ENCODE peak calls at places on chromosomes 12 and 14, in five cellular contexts. V, B, S, T and U are unnamed samples.

GRCh38 chr12:80189241-80189640 is 89.9 kb downstream of the OTOGL start:
- DNase-seq in B (no peak), V (no peak), T (no peak), S (no peak), U (no peak)

GRCh38 chr12:24709201-24709600 is 239.7 kb downstream of the BCAT1 start:
- DNase-seq in S (no peak), V (no peak), T (no peak), B (no peak), U (no peak)

GRCh38 chr14:36520601-36521525 is 831 bp upstream of the NKX2-1 start:
- DNase-seq in V (no peak), S (peak; percentile 30), B (no peak), T (no peak), U (peak; percentile 76)

GRCh38 chr12:25718081-25718731 is 165.1 kb upstream of the LMNTD1 start:
- DNase-seq in T (no peak), B (no peak), V (no peak), S (no peak), U (no peak)

GRCh38 chr14:89669209-89669608 is 252.2 kb upstream of the FOXN3 start:
- DNase-seq in B (no peak), T (peak; percentile 74), V (peak; percentile 21), S (no peak), U (no peak)

GRCh38 chr12:94220804-94221203 is 72.4 kb downstream of the PLXNC1 start:
- DNase-seq in S (no peak), V (no peak), B (no peak), T (no peak), U (no peak)

GRCh38 chr12:117466677-117467362 is 105.4 kb upstream of the NOS1 start:
- DNase-seq in V (no peak), T (no peak), S (no peak), B (no peak), U (no peak)

GRCh38 chr12:14988035-14988434 is 15.2 kb downstream of the PDE6H start:
- DNase-seq in S (no peak), B (no peak), T (no peak), V (no peak), U (no peak)

GRCh38 chr12:7758346-7758745 is 6.7 kb upstream of the NANOGNB start:
- DNase-seq in B (no peak), S (no peak), T (no peak), V (no peak), U (no peak)

GRCh38 chr14:67514650-67515385 is 18.3 kb upstream of the PLEKHH1 start:
- DNase-seq in B (peak; percentile 20), V (peak; percentile 36), S (peak; percentile 35), T (peak; percentile 43), U (peak; percentile 75)

GRCh38 chr14:68549057-68549421 is 243.8 kb downstream of the ZFP36L1 start:
- DNase-seq in T (no peak), B (no peak), V (no peak), S (peak; percentile 50), U (no peak)

GRCh38 chr14:78310263-78310662 is 140.1 kb downstream of the NRXN3 start:
- DNase-seq in B (no peak), T (no peak), S (no peak), V (no peak), U (no peak)

GRCh38 chr12:90999518-90999917 is 5.3 kb downstream of the EPYC start:
- DNase-seq in S (peak; percentile 34), B (no peak), T (no peak), V (no peak), U (no peak)

GRCh38 chr12:107347261-107347660 is 253.9 kb upstream of the CRY1 start:
- DNase-seq in S (no peak), B (no peak), V (no peak), T (no peak), U (no peak)

GRCh38 chr12:28611501-28611900 is 421.2 kb downstream of the CCDC91 start:
- DNase-seq in S (peak; percentile 63), B (no peak), T (no peak), V (no peak), U (no peak)

GRCh38 chr14:71139058-71139946 is 232.0 kb downstream of the PCNX1 start:
- DNase-seq in B (peak; percentile 60), T (peak; percentile 68), V (peak; percentile 37), S (peak; percentile 80), U (peak; percentile 72)

GRCh38 chr12:77388611-77389265 is 323.4 kb upstream of the E2F7 start:
- DNase-seq in S (no peak), B (no peak), V (no peak), T (no peak), U (no peak)

GRCh38 chr12:79978692-79979091 is 43.8 kb upstream of the PPP1R12A start:
- DNase-seq in S (no peak), T (no peak), B (no peak), V (no peak), U (no peak)

GRCh38 chr12:52924764-52925716 is 20.2 kb upstream of the KRT8 start:
- DNase-seq in B (peak; percentile 45), V (no peak), T (no peak), S (peak; percentile 89), U (no peak)

GRCh38 chr12:50986961-50987737 is 34.8 kb downstream of the HIGD1C start:
- DNase-seq in V (no peak), S (peak; percentile 64), B (peak; percentile 50), T (peak; percentile 40), U (peak; percentile 34)

GRCh38 chr12:41277019-41277770 is 89.1 kb downstream of the PDZRN4 start:
- DNase-seq in T (peak; percentile 11), B (peak; percentile 33), S (peak; percentile 57), V (no peak), U (peak; percentile 36)

DNA sequence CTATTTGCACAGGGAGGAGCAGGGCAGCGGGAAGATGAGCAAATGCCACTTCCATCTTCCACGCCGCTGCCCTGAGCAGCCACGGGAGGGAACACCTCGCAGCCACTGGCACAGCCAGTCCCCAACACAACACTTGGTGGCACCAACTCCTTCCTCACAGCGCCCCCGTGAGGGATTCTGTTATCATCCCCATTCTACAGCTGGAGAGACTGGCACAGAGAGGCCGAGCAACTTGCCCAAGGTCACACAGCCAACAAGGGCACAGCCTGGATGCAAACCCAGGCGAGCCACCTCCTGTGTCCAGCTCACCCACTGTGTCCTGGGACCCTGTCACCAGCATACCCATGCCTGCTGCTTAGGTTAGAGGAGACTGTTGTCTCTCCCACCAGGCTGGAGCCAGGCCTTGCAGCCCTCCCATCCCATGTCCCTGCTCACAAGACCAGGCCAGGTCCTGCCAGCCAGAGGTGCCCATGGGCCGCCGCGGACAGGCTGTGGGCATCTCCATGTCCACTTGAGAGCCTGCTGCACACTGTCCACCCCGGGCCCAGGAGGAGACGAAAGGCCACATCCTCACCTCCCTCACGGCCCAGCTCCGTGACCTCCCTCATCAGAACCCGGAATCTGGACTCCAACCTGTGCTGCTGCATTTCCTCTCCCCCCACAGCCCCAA is 57.0 kb downstream of the NCOR2 start:
- DNase-seq in S (peak; percentile 22), T (peak; percentile 53), B (no peak), V (no peak), U (no peak)
- TF ChIP-seq CTCF in S (peak; percentile 52), T (no peak), B (peak; percentile 34), V (no peak), U (peak; percentile 16)

GRCh38 chr14:34498684-34499412 is 36.8 kb upstream of the SPTSSA start:
- DNase-seq in V (no peak), T (peak; percentile 16), B (peak; percentile 24), S (peak; percentile 82), U (peak; percentile 23)
- TF ChIP-seq CTCF in V (peak; percentile 58), T (peak; percentile 35), B (peak; percentile 85), S (peak; percentile 92), U (peak; percentile 38)

DNA sequence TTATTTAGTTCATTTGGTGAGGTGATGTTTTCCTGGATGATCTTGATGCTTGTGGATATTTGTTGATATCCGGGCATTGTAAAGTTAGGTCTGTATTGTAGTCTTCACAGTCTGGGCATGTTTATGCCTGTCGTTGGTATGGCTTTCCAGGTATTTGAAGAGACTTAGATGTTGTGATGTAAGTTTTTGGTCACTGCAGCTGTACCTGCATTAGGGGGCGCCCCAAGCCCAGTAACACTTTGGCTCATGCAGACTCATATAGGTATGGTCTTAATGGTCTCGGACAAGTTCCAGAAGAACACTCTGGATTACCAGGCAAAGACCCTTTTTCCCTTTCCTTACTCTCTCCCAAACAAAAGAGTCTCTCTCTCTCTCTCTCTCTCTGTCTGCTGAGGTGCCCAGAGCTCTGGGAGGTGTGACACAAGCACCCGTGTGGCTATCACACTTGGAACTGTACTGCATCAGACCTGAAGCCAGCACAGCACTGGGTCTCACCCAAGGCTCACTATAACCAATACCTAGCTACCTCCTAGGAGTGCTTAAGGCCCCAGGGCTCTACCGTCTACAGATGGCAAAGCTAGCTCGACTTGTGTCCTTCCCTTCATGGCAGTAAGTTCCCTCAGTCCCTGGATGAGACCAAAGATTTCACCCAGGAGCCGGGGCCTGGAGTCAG is 425.8 kb upstream of the ATXN7L3B start:
- DNase-seq in B (no peak), T (peak; percentile 21), V (no peak), S (peak; percentile 58), U (no peak)
- TF ChIP-seq CTCF in B (peak; percentile 17), T (no peak), V (peak; percentile 42), S (peak; percentile 76), U (peak; percentile 45)

GRCh38 chr12:103768467-103769123 is 72.4 kb downstream of the NT5DC3 start:
- DNase-seq in B (no peak), V (no peak), S (peak; percentile 17), T (no peak), U (no peak)

GRCh38 chr12:103773109-103773905 is 67.7 kb downstream of the NT5DC3 start:
- DNase-seq in V (no peak), S (no peak), T (no peak), B (no peak), U (no peak)

GRCh38 chr12:103769240-103769945 is 71.6 kb downstream of the NT5DC3 start:
- DNase-seq in B (no peak), S (no peak), V (no peak), T (no peak), U (no peak)

GRCh38 chr12:103772367-103773108 is 68.5 kb downstream of the NT5DC3 start:
- DNase-seq in T (no peak), S (no peak), B (no peak), V (no peak), U (no peak)

DNA sequence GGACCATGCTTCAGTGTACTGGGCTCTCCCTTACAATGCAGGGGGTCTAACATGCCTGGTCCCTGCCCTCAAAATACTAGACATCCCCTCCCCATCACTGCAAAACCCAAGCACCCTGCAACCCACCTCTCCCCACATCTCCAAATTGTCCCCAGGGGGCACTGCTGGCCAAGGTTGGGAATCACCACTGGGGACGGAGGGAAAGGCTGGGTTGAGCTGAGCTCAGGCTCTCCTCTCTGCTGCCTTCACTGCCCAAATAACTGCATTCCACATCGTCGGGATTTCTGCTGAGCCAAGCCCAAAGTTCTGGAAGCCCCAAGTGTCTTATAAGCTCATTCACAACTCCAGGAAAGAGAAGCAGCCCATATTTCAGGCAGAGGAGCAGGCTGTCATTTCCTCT is 69.6 kb downstream of the NT5DC3 start:
- DNase-seq in V (no peak), B (peak; percentile 62), S (peak; percentile 72), T (peak; percentile 6), U (no peak)
- TF ChIP-seq CTCF in V (peak; percentile 46), B (peak; percentile 65), S (peak; percentile 85), T (no peak), U (peak; percentile 57)